ENCODE peak calls at places on chromosomes 3 and 15, in four cellular contexts. S, H, D and N are unnamed samples.

GRCh38 chr3:71547254-71548198 is 36.0 kb downstream of the FOXP1 start:
- DNase-seq in S (no peak), H (no peak), D (peak), N (no peak)

GRCh38 chr3:197168606-197169005 is 129.8 kb downstream of the DLG1 start:
- DNase-seq in S (no peak), H (peak), D (peak), N (no peak)

GRCh38 chr3:15754047-15754446 is 43.7 kb downstream of the ANKRD28 start:
- DNase-seq in S (no peak), H (no peak), D (peak), N (no peak)

GRCh38 chr3:187858711-187859110 is 113.4 kb upstream of the BCL6 start:
- DNase-seq in S (no peak), H (no peak), D (no peak), N (no peak)

GRCh38 chr3:45884368-45885201 is 1.8 kb upstream of the CCR9 start:
- DNase-seq in S (no peak), H (no peak), D (no peak), N (no peak)

GRCh38 chr3:142310439-142310838 is 85.1 kb upstream of the GK5 start:
- DNase-seq in S (no peak), H (no peak), D (no peak), N (no peak)

GRCh38 chr15:45164914-45165313 is 22.9 kb downstream of the SHF start:
- DNase-seq in S (no peak), H (no peak), D (no peak), N (no peak)

GRCh38 chr3:113495035-113495434 is 19.9 kb downstream of the SPICE1 start:
- DNase-seq in S (peak), H (no peak), D (peak), N (peak)

GRCh38 chr3:85495602-85496001 is 536.8 kb downstream of the CADM2 start:
- DNase-seq in S (no peak), H (no peak), D (no peak), N (no peak)

GRCh38 chr3:64022451-64023186 is 675 bp downstream of the PSMD6 start:
- DNase-seq in S (no peak), H (no peak), D (peak), N (no peak)

GRCh38 chr3:64027708-64028107 is 4.4 kb upstream of the PSMD6 start:
- DNase-seq in S (no peak), H (no peak), D (no peak), N (no peak)

GRCh38 chr3:64026346-64026745 is 3.1 kb upstream of the PSMD6 start:
- DNase-seq in S (no peak), H (no peak), D (no peak), N (no peak)

GRCh38 chr3:64023187-64023860 is at the start of gene PSMD6:
- DNase-seq in S (peak), H (peak), D (peak), N (peak)

DNA sequence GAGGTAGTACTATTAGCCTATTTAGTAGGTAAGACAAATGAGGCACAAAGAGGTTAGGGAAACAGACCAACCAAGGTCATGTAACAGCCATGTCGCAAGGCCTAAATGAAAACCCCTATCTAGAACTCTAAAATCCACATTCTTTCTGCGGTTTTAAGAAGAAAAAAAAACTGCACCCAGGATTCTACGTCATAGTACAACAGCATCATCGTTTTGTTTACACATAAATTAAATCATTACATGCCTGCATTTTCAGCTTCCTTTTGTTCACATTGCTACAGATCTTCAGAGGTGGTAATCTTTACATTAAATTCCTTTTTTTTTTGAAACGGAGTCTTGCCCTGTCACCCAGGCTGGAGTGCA is 548 bp upstream of the PSMD6 start:
- DNase-seq in S (no peak), H (no peak), D (peak), N (no peak)
- H3K4me3 ChIP-seq in S (peak), H (peak), D (no peak), N (no peak)

GRCh38 chr15:99983894-99984293 is 250.7 kb upstream of the LYSMD4 start:
- DNase-seq in S (no peak), H (no peak), D (no peak), N (no peak)
- H3K4me3 ChIP-seq in S (no peak), H (no peak), D (no peak), N (no peak)

GRCh38 chr3:128076465-128076782 is 24.2 kb downstream of the SEC61A1 start:
- DNase-seq in S (no peak), H (peak), D (no peak), N (no peak)
- H3K4me3 ChIP-seq in S (peak), H (peak), D (peak), N (peak)

GRCh38 chr15:69664572-69665326 is 212.1 kb downstream of the RPLP1 start:
- DNase-seq in S (no peak), H (no peak), D (no peak), N (peak)
- H3K4me3 ChIP-seq in S (no peak), H (no peak), D (no peak), N (peak)

GRCh38 chr15:25066708-25067107 is 111.9 kb downstream of the SNRPN start:
- DNase-seq in S (no peak), H (no peak), D (no peak), N (no peak)
- H3K4me3 ChIP-seq in S (no peak), H (no peak), D (no peak), N (no peak)

GRCh38 chr15:89576417-89576773 is 1.1 kb downstream of the TICRR start:
- DNase-seq in S (no peak), H (no peak), D (peak), N (no peak)
- H3K4me3 ChIP-seq in S (peak), H (peak), D (peak), N (peak)

GRCh38 chr15:60052796-60053195 is 48.7 kb downstream of the FOXB1 start:
- DNase-seq in S (no peak), H (no peak), D (peak), N (no peak)
- H3K4me3 ChIP-seq in S (no peak), H (no peak), D (no peak), N (no peak)

DNA sequence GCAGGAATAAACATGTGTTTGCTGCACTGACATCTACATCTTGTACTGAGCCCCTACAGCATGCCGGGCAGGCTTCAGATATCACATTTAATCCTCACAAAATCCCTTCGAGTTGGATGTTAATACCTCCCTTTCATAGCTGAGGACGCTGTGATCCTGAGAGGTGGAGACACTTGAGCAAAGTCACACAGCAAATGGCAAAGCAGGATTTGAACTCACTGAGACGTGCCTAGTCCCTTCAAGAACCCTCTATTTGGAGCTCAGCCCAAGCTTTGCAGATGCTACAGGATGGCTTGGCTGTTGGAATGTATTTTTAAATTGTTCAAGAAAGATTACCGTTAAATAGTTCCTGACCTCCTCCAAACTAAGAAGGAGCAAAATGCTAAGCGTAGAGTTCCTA is 64.6 kb upstream of the SLC6A6 start:
- DNase-seq in S (no peak), H (no peak), D (no peak), N (no peak)
- H3K4me3 ChIP-seq in S (no peak), H (no peak), D (no peak), N (no peak)